ENCODE peak calls at places on chromosome 17, in ten cellular contexts. H, V, S, W, R, N, P, Y, K and L are unnamed samples.

GRCh38 chr17:7351665-7352558 is at the start of gene KCTD11:
- DNase-seq in K (peak), N (peak), H (peak), R (peak), V (peak), S (peak), Y (peak), P (peak), W (peak), L (peak)

GRCh38 chr17:17605747-17606083 is 14.2 kb upstream of the PEMT start:
- DNase-seq in R (no peak), H (peak), P (no peak), Y (peak), K (no peak), N (no peak), S (no peak), V (no peak), W (no peak), L (no peak)

GRCh38 chr17:77391668-77392375 is 251.1 kb downstream of the SEC14L1 start:
- DNase-seq in R (no peak), Y (peak), P (peak), S (peak), W (no peak), V (no peak), K (peak), N (no peak), H (peak), L (peak)

GRCh38 chr17:42459256-42459982 is 741 bp downstream of the ATP6V0A1 start:
- DNase-seq in Y (peak), P (peak), V (peak), H (peak), W (peak), S (peak), R (peak), K (peak), N (peak), L (no peak)

GRCh38 chr17:38868095-38868967 is 1.5 kb upstream of the LASP1 start:
- DNase-seq in V (no peak), P (peak), K (peak), W (no peak), S (peak), H (peak), Y (peak), R (no peak), N (peak), L (no peak)

GRCh38 chr17:78476149-78476548 is 97.7 kb downstream of the PGS1 start:
- DNase-seq in V (no peak), H (no peak), N (no peak), P (no peak), W (no peak), R (no peak), S (no peak), K (no peak), Y (no peak), L (no peak)

GRCh38 chr17:74842599-74843351 is 16.9 kb downstream of the GRIN2C start:
- DNase-seq in R (peak), N (peak), H (peak), P (no peak), S (peak), W (peak), V (peak), K (peak), Y (peak), L (no peak)

GRCh38 chr17:6755281-6755680 is 565 bp upstream of the XAF1 start:
- DNase-seq in S (peak), P (peak), V (no peak), Y (no peak), W (no peak), H (peak), R (no peak), K (no peak), N (no peak), L (no peak)

GRCh38 chr17:15388356-15389046 is 47.1 kb upstream of the TEKT3 start:
- DNase-seq in K (no peak), W (no peak), H (no peak), S (no peak), P (no peak), R (no peak), N (no peak), V (no peak), Y (no peak), L (no peak)

GRCh38 chr17:31581022-31581483 is 189.6 kb downstream of the RAB11FIP4 start:
- DNase-seq in K (peak), R (no peak), V (no peak), W (no peak), H (peak), N (peak), P (peak), Y (peak), S (peak), L (no peak)

GRCh38 chr17:72724375-72724774 is 368.1 kb downstream of the SLC39A11 start:
- DNase-seq in S (no peak), K (no peak), P (no peak), V (no peak), W (no peak), Y (peak), N (no peak), R (no peak), H (peak), L (no peak)

GRCh38 chr17:55279203-55279602 is 14.4 kb downstream of the HLF start:
- DNase-seq in S (no peak), W (no peak), K (no peak), Y (no peak), P (no peak), R (no peak), N (no peak), H (no peak), V (no peak), L (no peak)

GRCh38 chr17:55274371-55275255 is 9.9 kb downstream of the HLF start:
- DNase-seq in W (no peak), R (no peak), Y (no peak), V (no peak), H (no peak), S (no peak), P (no peak), K (no peak), N (no peak), L (no peak)

GRCh38 chr17:55273579-55274370 is 9.0 kb downstream of the HLF start:
- DNase-seq in R (no peak), W (no peak), N (peak), Y (no peak), H (no peak), K (no peak), S (peak), P (peak), V (no peak), L (no peak)

GRCh38 chr17:55278173-55278748 is 13.5 kb downstream of the HLF start:
- DNase-seq in P (no peak), Y (no peak), H (no peak), R (no peak), K (no peak), S (no peak), V (no peak), N (no peak), W (no peak), L (no peak)

DNA sequence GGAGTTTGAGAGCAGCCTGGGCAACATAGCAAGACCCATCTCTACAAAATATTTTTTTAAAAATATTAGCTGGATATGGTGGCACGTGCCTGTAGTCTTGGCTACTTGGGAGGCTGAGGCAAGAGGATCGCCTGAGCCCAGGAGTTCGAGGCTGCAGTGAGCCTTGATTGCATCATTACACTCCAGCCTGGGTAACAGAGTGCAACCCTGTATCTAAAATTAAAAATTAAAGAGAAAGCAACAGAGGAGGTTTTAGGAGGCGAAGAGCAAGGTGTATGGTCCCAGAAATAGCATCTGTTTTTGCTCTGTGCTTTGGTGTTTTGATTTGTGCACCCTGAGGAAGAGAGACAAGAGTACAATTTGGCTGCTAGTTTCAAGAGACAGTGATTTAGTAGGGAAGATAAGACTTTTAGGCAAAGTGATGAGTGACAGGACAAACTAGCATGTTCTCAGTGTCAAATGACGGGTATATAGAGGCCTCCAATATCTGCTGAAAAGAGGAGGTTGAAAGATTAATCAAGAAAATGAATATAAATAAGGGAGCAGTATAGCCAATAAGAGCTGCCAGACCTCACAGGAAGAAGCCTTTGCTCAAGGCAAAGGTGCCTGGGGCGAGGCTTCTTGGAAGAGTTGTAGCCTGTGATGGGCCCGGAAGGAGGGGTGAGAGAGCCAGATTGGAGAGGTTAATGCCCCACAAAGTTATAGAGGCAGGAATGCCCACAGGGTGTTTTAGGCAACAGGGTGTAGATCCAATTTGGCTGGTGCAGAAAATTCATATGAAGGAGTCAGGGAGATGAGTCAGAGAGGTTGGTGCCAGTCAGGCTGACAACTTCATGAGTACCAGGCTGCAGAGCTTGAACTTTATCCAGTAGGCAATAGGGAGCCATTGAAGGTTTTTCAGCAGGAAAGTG is 11.4 kb downstream of the HLF start:
- DNase-seq in V (no peak), H (no peak), P (peak), R (no peak), K (no peak), Y (no peak), S (no peak), W (no peak), N (no peak), L (no peak)
- TF ChIP-seq CTCF in V (no peak), H (no peak), P (no peak), R (no peak), K (no peak), Y (no peak), S (no peak), W (no peak), N (no peak), L (no peak)

GRCh38 chr17:49577978-49578893 is 2.6 kb downstream of the NXPH3 start:
- DNase-seq in R (no peak), S (no peak), N (no peak), Y (no peak), P (no peak), V (no peak), W (no peak), H (no peak), K (no peak), L (no peak)
- TF ChIP-seq CTCF in R (no peak), S (no peak), N (no peak), Y (no peak), P (no peak), V (no peak), W (no peak), H (no peak), K (no peak), L (no peak)

DNA sequence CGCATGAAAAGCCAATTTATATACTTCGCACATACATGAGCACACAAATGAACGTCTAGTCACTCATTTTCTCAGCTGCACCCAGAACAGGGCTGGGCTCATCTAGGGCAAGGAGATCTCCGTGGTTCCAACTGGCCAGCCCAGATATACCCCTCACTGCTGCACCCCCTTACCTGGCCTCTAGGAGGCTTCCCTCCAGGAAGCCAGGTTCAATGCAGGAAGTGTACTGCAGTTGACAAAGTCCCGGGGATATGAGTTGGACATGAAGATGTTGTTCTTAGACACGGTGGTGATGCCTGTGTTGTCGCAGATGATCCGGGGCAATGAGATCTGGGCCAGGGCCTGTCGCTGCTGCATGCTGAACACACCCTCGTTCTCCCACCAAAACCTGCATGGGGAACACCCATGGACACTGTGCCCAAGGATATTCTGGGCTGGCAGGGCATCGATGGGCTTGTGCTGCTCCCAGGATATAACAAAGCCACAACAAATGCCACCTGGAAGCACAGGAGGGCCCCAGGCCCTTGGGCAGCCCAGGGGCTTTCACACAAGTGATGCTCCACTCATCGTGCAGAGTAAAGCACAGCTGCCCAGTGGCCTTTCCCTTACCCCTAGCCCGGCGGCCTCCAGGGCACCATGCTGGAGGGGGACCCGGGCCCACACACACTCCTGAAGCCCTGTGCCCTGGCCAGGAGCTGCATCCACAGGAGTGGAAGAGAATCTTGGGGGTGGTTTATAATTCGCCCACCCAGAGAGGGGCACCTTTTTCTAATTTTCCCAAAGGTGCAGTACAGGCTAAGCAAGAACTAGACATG is 10.1 kb downstream of the MPO start:
- DNase-seq in R (no peak), W (no peak), S (no peak), K (no peak), V (no peak), N (peak), H (no peak), Y (no peak), P (no peak), L (peak)
- TF ChIP-seq CTCF in R (peak), W (no peak), S (no peak), K (peak), V (peak), N (no peak), H (peak), Y (no peak), P (no peak), L (no peak)

GRCh38 chr17:79671387-79671752 is 59.4 kb upstream of the ENPP7 start:
- DNase-seq in R (no peak), K (no peak), P (no peak), H (no peak), Y (no peak), V (peak), N (no peak), W (no peak), S (no peak), L (no peak)
- TF ChIP-seq CTCF in R (no peak), K (no peak), P (no peak), H (no peak), Y (no peak), V (peak), N (no peak), W (no peak), S (no peak), L (no peak)